ENCODE peak calls at places on chromosomes 12 and 14, in seven cellular contexts. One of them, this sample, is unnamed.

GRCh38 chr12:52023182-52023975 is 16.6 kb downstream of the TAMALIN start:
- DNase-seq in endodermal cell: peak
- DNase-seq in foreskin keratinocyte: no peak
- DNase-seq in right atrium auricular region: peak
- DNase-seq in HFF-Myc: no peak
- DNase-seq in esophagus squamous epithelium: no peak
- DNase-seq in WTC11: peak
- DNase-seq in this sample: peak

GRCh38 chr14:64722842-64723447 is 18.7 kb downstream of the PLEKHG3 start:
- DNase-seq in HFF-Myc: no peak
- DNase-seq in esophagus squamous epithelium: no peak
- DNase-seq in WTC11: no peak
- DNase-seq in right atrium auricular region: no peak
- DNase-seq in endodermal cell: no peak
- DNase-seq in foreskin keratinocyte: peak
- DNase-seq in this sample: no peak

GRCh38 chr14:101975231-101975630 is 10.9 kb downstream of the DYNC1H1 start:
- DNase-seq in right atrium auricular region: no peak
- DNase-seq in HFF-Myc: no peak
- DNase-seq in esophagus squamous epithelium: no peak
- DNase-seq in endodermal cell: no peak
- DNase-seq in WTC11: no peak
- DNase-seq in foreskin keratinocyte: no peak
- DNase-seq in this sample: no peak

GRCh38 chr12:26749781-26750180 is 83.2 kb downstream of the ITPR2 start:
- DNase-seq in foreskin keratinocyte: peak
- DNase-seq in endodermal cell: no peak
- DNase-seq in HFF-Myc: no peak
- DNase-seq in WTC11: no peak
- DNase-seq in right atrium auricular region: no peak
- DNase-seq in esophagus squamous epithelium: no peak
- DNase-seq in this sample: peak

GRCh38 chr12:3173008-3173553 is 95.9 kb downstream of the TSPAN9 start:
- DNase-seq in WTC11: no peak
- DNase-seq in endodermal cell: no peak
- DNase-seq in foreskin keratinocyte: no peak
- DNase-seq in right atrium auricular region: no peak
- DNase-seq in HFF-Myc: no peak
- DNase-seq in esophagus squamous epithelium: no peak
- DNase-seq in this sample: no peak

GRCh38 chr12:96063046-96063445 is 27.7 kb upstream of the LTA4H start:
- DNase-seq in HFF-Myc: no peak
- DNase-seq in WTC11: no peak
- DNase-seq in endodermal cell: no peak
- DNase-seq in esophagus squamous epithelium: no peak
- DNase-seq in right atrium auricular region: no peak
- DNase-seq in foreskin keratinocyte: no peak
- DNase-seq in this sample: no peak

GRCh38 chr14:105050551-105050897 is 14.7 kb downstream of the GPR132 start:
- DNase-seq in WTC11: no peak
- DNase-seq in esophagus squamous epithelium: no peak
- DNase-seq in HFF-Myc: no peak
- DNase-seq in right atrium auricular region: no peak
- DNase-seq in endodermal cell: no peak
- DNase-seq in foreskin keratinocyte: no peak
- DNase-seq in this sample: no peak

GRCh38 chr12:132866251-132866828 is 21.1 kb downstream of the CHFR start:
- DNase-seq in WTC11: no peak
- DNase-seq in foreskin keratinocyte: peak
- DNase-seq in esophagus squamous epithelium: no peak
- DNase-seq in HFF-Myc: peak
- DNase-seq in endodermal cell: no peak
- DNase-seq in right atrium auricular region: no peak
- DNase-seq in this sample: no peak

GRCh38 chr14:55881577-55882241 is 236.5 kb upstream of the PELI2 start:
- DNase-seq in right atrium auricular region: no peak
- DNase-seq in HFF-Myc: peak
- DNase-seq in esophagus squamous epithelium: no peak
- DNase-seq in foreskin keratinocyte: no peak
- DNase-seq in WTC11: no peak
- DNase-seq in endodermal cell: peak
- DNase-seq in this sample: no peak

GRCh38 chr12:13981296-13981962 is at the start of gene GRIN2B:
- DNase-seq in endodermal cell: peak
- DNase-seq in WTC11: peak
- DNase-seq in HFF-Myc: no peak
- DNase-seq in foreskin keratinocyte: no peak
- DNase-seq in esophagus squamous epithelium: no peak
- DNase-seq in right atrium auricular region: no peak
- DNase-seq in this sample: no peak

GRCh38 chr14:69716483-69717187 is 50.3 kb upstream of the SRSF5 start:
- DNase-seq in endodermal cell: no peak
- DNase-seq in right atrium auricular region: no peak
- DNase-seq in esophagus squamous epithelium: no peak
- DNase-seq in foreskin keratinocyte: peak
- DNase-seq in WTC11: no peak
- DNase-seq in HFF-Myc: no peak
- DNase-seq in this sample: peak

GRCh38 chr12:130920711-130921381 is 32.9 kb upstream of the ADGRD1 start:
- DNase-seq in foreskin keratinocyte: no peak
- DNase-seq in right atrium auricular region: peak
- DNase-seq in esophagus squamous epithelium: no peak
- DNase-seq in endodermal cell: no peak
- DNase-seq in WTC11: no peak
- DNase-seq in HFF-Myc: no peak
- DNase-seq in this sample: no peak

GRCh38 chr14:23055621-23056256 is 1.6 kb downstream of the CDH24 start:
- DNase-seq in right atrium auricular region: no peak
- DNase-seq in HFF-Myc: no peak
- DNase-seq in foreskin keratinocyte: no peak
- DNase-seq in esophagus squamous epithelium: no peak
- DNase-seq in endodermal cell: no peak
- DNase-seq in WTC11: no peak
- DNase-seq in this sample: no peak

GRCh38 chr12:111741235-111741812 is 25.4 kb upstream of the ALDH2 start:
- DNase-seq in right atrium auricular region: no peak
- DNase-seq in HFF-Myc: no peak
- DNase-seq in esophagus squamous epithelium: no peak
- DNase-seq in endodermal cell: no peak
- DNase-seq in WTC11: no peak
- DNase-seq in foreskin keratinocyte: no peak
- DNase-seq in this sample: no peak

GRCh38 chr12:92094751-92095161 is 50.9 kb downstream of the BTG1 start:
- DNase-seq in right atrium auricular region: no peak
- DNase-seq in endodermal cell: no peak
- DNase-seq in esophagus squamous epithelium: no peak
- DNase-seq in WTC11: no peak
- DNase-seq in foreskin keratinocyte: no peak
- DNase-seq in HFF-Myc: no peak
- DNase-seq in this sample: no peak

GRCh38 chr14:101730626-101731186 is 30.8 kb upstream of the PPP2R5C start:
- DNase-seq in HFF-Myc: no peak
- DNase-seq in endodermal cell: peak
- DNase-seq in right atrium auricular region: no peak
- DNase-seq in WTC11: no peak
- DNase-seq in foreskin keratinocyte: no peak
- DNase-seq in esophagus squamous epithelium: no peak
- DNase-seq in this sample: no peak

GRCh38 chr14:46686652-46687051 is 35.1 kb upstream of the RPL10L start:
- DNase-seq in WTC11: no peak
- DNase-seq in esophagus squamous epithelium: no peak
- DNase-seq in endodermal cell: no peak
- DNase-seq in foreskin keratinocyte: no peak
- DNase-seq in right atrium auricular region: no peak
- DNase-seq in HFF-Myc: no peak
- DNase-seq in this sample: no peak

DNA sequence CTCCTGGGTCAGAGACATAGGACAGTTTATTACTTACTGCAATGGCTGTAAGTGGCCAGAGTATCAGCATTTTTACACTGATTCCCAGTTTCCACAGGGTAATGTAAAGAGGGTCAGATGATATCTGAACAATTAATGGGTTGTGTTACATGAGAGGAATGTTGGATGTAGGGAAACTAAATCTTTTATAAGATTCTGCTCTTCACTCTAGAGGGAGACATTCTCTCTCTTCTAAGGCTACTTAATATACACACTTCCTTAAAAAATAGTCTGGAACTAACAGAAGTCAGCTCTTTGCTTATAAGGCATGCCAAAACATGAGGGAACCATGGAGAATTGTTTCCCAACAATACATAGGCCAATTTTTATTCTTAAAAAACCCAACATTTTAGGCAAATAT is 389.8 kb downstream of the ETNK1 start:
- DNase-seq in right atrium auricular region: no peak
- DNase-seq in foreskin keratinocyte: no peak
- DNase-seq in WTC11: no peak
- DNase-seq in esophagus squamous epithelium: no peak
- DNase-seq in HFF-Myc: no peak
- DNase-seq in endodermal cell: no peak
- DNase-seq in this sample: no peak
- TF ChIP-seq CTCF in right atrium auricular region: no peak
- TF ChIP-seq CTCF in foreskin keratinocyte: peak
- TF ChIP-seq CTCF in WTC11: no peak
- TF ChIP-seq CTCF in esophagus squamous epithelium: no peak
- TF ChIP-seq CTCF in HFF-Myc: no peak
- TF ChIP-seq CTCF in endodermal cell: peak
- TF ChIP-seq CTCF in this sample: no peak

GRCh38 chr14:61321385-61322010 is at the start of gene PRKCH:
- DNase-seq in WTC11: peak
- DNase-seq in esophagus squamous epithelium: peak
- DNase-seq in HFF-Myc: no peak
- DNase-seq in foreskin keratinocyte: peak
- DNase-seq in endodermal cell: peak
- DNase-seq in right atrium auricular region: peak
- DNase-seq in this sample: peak
- TF ChIP-seq CTCF in WTC11: no peak
- TF ChIP-seq CTCF in esophagus squamous epithelium: no peak
- TF ChIP-seq CTCF in HFF-Myc: no peak
- TF ChIP-seq CTCF in foreskin keratinocyte: peak
- TF ChIP-seq CTCF in endodermal cell: peak
- TF ChIP-seq CTCF in right atrium auricular region: no peak
- TF ChIP-seq CTCF in this sample: peak

DNA sequence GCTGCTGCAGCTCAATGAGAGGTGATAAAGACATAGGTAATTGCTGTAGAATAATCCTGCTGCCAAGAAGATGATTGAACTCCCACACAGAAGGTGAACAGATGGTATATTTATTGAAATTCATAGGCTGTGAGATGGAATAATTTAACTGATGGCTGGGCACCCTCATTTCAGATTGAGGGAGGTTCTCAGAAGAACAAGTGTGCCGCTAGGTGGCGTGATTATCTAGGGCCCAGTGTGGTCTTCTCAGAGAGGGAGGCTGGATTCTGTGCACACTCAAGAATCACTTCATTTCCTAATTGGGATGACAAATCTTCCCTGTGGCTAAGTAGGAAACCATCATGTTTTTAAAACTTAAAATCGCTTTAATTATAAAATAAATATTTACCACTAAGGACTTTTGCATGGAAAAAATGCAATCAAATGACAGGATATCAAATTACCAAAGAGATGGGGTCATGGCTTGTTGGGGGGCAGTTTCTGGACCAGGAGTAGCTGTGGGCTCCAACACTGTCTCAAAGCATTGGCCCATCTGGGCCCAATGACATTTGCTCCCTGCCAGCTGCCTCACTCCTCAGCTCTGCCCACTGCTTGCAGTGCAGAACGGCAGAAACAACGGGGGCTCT is 132.3 kb downstream of the SNAPC1 start:
- DNase-seq in right atrium auricular region: no peak
- DNase-seq in WTC11: peak
- DNase-seq in endodermal cell: peak
- DNase-seq in HFF-Myc: peak
- DNase-seq in foreskin keratinocyte: no peak
- DNase-seq in esophagus squamous epithelium: no peak
- DNase-seq in this sample: peak
- TF ChIP-seq CTCF in right atrium auricular region: peak
- TF ChIP-seq CTCF in WTC11: peak
- TF ChIP-seq CTCF in endodermal cell: peak
- TF ChIP-seq CTCF in HFF-Myc: peak
- TF ChIP-seq CTCF in foreskin keratinocyte: peak
- TF ChIP-seq CTCF in esophagus squamous epithelium: peak
- TF ChIP-seq CTCF in this sample: peak

DNA sequence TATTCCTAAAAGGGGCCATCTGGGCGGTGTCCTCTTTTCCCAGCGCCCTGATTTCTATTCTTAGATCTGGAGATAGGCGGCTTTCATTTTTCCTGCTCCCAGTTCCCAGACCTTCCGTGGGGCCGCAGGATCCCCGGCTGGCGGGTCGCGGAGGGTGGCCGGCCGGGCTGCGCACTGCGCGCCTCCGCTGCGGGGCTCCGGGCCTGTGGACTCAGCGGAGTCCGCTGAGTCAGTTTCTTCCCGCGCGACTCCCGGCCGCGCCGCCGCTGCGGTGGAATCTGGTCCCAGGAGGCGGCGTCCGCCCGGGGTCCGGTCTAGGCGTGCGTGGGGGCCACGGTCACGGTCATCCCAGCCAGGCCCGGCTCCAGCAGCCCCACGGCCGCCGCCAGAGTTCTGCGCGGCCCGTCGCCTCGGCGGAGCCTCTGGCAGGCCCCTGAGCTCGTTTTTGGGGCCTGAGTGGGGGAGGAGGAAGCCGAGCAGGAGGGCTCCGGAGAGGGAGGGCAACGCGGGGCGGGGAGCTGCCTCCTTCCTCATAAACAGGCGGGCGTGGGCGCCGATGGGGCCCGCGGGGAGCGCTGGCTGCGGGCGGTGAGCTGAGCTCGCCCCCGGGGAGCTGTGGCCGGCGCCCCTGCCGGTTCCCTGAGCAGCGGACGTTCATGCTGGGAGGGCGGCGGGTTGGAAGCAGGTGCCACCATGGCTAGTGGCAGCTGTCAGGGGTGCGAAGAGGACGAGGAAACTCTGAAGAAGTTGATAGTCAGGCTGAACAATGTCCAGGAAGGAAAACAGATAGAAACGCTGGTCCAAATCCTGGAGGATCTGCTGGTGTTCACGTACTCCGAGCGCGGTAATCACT is at the start of gene LRRK2:
- DNase-seq in WTC11: peak
- DNase-seq in endodermal cell: peak
- DNase-seq in foreskin keratinocyte: no peak
- DNase-seq in esophagus squamous epithelium: peak
- DNase-seq in HFF-Myc: no peak
- DNase-seq in right atrium auricular region: peak
- DNase-seq in this sample: peak
- TF ChIP-seq CTCF in WTC11: no peak
- TF ChIP-seq CTCF in endodermal cell: peak
- TF ChIP-seq CTCF in foreskin keratinocyte: no peak
- TF ChIP-seq CTCF in esophagus squamous epithelium: no peak
- TF ChIP-seq CTCF in HFF-Myc: no peak
- TF ChIP-seq CTCF in right atrium auricular region: no peak
- TF ChIP-seq CTCF in this sample: no peak